ENCODE peak calls at places on chromosomes 2 and 18, in nine cellular contexts. B is upper lobe of left lung, E is mucosa of descending colon, V is tibial artery, I is adrenal gland, Y is astrocyte, G is Peyer's patch, H is sigmoid colon, N is heart left ventricle. C is an unnamed sample. For H3K36me3, the result is how much of the 10 kb centered on the place peaks cover.

GRCh38 chr18:24685232-24685959 is 225.0 kb downstream of the HRH4 start:
- DNase-seq in I (no peak), B (no peak), G (no peak), Y (no peak), H (no peak), V (no peak), N (no peak), E (no peak), C (no peak)

GRCh38 chr2:147098946-147099345 is 745.9 kb upstream of the ACVR2A start:
- DNase-seq in N (no peak), I (no peak), E (no peak), B (no peak), H (no peak), V (no peak), Y (no peak), G (no peak), C (no peak)

GRCh38 chr2:12168354-12169059 is 422.1 kb downstream of the LPIN1 start:
- DNase-seq in H (no peak), E (no peak), N (no peak), I (no peak), B (no peak), V (no peak), G (no peak), Y (no peak), C (no peak)

GRCh38 chr2:56088411-56088810 is 95.4 kb upstream of the CCDC85A start:
- DNase-seq in I (no peak), H (no peak), Y (peak), B (no peak), V (no peak), G (no peak), N (no peak), E (no peak), C (no peak)

GRCh38 chr2:241495172-241496002 is 13.0 kb downstream of the STK25 start:
- DNase-seq in E (no peak), N (no peak), V (peak), I (no peak), G (no peak), H (no peak), Y (no peak), B (peak), C (no peak)

GRCh38 chr2:171985076-171985475 is 14.7 kb upstream of the METAP1D start:
- DNase-seq in Y (peak), E (no peak), B (no peak), N (no peak), I (no peak), V (no peak), H (no peak), G (no peak), C (no peak)

GRCh38 chr18:23573948-23574431 is 12.3 kb downstream of the NPC1 start:
- DNase-seq in N (no peak), G (peak), I (peak), H (no peak), Y (peak), B (no peak), E (no peak), V (no peak), C (peak)

GRCh38 chr2:162153608-162154224 is 1.7 kb upstream of the GCG start:
- DNase-seq in V (no peak), I (peak), B (no peak), G (peak), N (peak), E (peak), H (peak), Y (peak), C (no peak)

GRCh38 chr2:235264121-235264493 is 229.7 kb upstream of the AGAP1 start:
- DNase-seq in H (no peak), N (no peak), Y (no peak), I (no peak), V (no peak), G (no peak), E (peak), B (no peak), C (no peak)

GRCh38 chr2:39650468-39650867 is 15.2 kb upstream of the TMEM178A start:
- DNase-seq in N (no peak), I (no peak), G (no peak), H (no peak), Y (no peak), V (no peak), E (no peak), B (no peak), C (no peak)

GRCh38 chr18:14919666-14920065 is 171.7 kb downstream of the ANKRD30B start:
- DNase-seq in H (no peak), Y (no peak), G (peak), I (no peak), V (no peak), B (no peak), E (peak), N (no peak), C (no peak)

GRCh38 chr2:46002507-46002883 is 294.7 kb upstream of the EPAS1 start:
- DNase-seq in Y (peak), V (no peak), I (no peak), N (no peak), G (no peak), E (no peak), H (no peak), B (no peak), C (no peak)

GRCh38 chr2:69171829-69172228 is 158.8 kb downstream of the ANTXR1 start:
- DNase-seq in V (no peak), G (no peak), I (no peak), B (no peak), Y (no peak), E (no peak), H (no peak), N (no peak), C (no peak)

GRCh38 chr2:61470965-61471904 is at the start of gene USP34:
- DNase-seq in B (peak), V (peak), E (peak), I (peak), Y (peak), N (peak), H (peak), G (peak), C (peak)
- TF ChIP-seq CTCF in B (no peak), V (no peak), E (no peak), I (no peak), Y (no peak), N (no peak), H (no peak), G (no peak), C (peak)

GRCh38 chr2:27376151-27376865 is 4.2 kb downstream of the ZNF513 start:
- DNase-seq in H (no peak), N (no peak), E (no peak), Y (no peak), V (no peak), G (no peak), B (peak), I (peak), C (no peak)
- H3K36me3 ChIP-seq in H (under half), N (half or more), E (under half), Y (under half), V (half or more), G (under half), B (half or more), I (half or more), C (half or more)

DNA sequence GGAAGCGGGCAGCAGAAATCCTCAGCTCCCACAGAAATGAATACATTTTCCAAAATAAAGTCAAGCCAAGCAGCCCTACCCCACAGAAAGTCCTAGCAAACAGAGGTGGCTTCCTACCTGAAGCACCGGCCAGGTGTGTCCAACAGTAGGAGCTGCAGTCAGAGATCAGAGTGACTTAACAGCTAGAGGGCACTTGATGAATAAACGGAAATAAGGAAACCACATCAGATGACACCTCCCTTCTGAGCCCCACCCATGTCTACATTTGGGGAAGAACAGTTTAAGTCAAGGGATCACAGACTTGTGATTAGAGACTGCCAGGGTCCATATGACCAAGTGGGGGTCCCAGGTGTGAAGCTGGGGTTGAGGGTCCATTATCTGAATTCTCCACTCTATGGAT is at the start of gene CXCR1:
- DNase-seq in V (no peak), I (no peak), N (no peak), E (no peak), Y (no peak), B (no peak), H (no peak), G (no peak), C (no peak)
- TF ChIP-seq CTCF in V (no peak), I (no peak), N (no peak), E (no peak), Y (no peak), B (no peak), H (no peak), G (no peak), C (no peak)

DNA sequence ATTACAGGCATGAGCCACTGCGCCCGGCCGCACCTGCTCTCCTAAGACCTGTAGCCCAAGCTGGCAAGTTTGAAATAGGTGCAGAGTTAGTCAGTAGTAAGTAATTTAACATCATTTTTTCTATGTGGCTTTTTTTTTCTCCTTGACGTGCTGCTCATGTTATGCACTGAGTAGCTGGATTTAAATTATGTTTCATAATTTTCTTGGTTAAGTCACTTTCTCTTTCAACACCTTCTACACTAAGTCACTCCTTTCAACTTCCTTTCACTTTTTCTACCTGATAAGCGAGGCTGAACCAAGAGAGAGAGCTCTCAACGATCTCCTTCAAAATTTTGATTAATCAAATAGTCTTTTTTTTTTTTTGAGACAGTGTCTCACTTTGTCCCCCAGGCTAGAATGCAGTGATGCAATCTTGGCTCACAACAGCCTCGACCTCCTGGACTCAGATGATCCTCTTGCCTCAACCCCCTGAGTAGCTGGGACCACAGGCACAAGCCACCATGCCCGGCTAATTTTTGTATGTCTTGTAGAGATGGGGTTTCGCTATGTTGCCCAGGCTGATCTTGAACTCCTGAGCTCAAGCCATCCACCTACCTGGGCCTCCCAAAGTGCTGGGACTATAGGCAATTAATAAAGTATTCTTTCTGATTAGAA is 13.1 kb downstream of the CASP8 start:
- DNase-seq in N (no peak), V (no peak), H (no peak), I (no peak), Y (no peak), G (no peak), B (no peak), E (no peak), C (no peak)
- H3K36me3 ChIP-seq in N (half or more), V (under half), H (under half), I (under half), Y (under half), G (under half), B (half or more), E (under half), C (half or more)

DNA sequence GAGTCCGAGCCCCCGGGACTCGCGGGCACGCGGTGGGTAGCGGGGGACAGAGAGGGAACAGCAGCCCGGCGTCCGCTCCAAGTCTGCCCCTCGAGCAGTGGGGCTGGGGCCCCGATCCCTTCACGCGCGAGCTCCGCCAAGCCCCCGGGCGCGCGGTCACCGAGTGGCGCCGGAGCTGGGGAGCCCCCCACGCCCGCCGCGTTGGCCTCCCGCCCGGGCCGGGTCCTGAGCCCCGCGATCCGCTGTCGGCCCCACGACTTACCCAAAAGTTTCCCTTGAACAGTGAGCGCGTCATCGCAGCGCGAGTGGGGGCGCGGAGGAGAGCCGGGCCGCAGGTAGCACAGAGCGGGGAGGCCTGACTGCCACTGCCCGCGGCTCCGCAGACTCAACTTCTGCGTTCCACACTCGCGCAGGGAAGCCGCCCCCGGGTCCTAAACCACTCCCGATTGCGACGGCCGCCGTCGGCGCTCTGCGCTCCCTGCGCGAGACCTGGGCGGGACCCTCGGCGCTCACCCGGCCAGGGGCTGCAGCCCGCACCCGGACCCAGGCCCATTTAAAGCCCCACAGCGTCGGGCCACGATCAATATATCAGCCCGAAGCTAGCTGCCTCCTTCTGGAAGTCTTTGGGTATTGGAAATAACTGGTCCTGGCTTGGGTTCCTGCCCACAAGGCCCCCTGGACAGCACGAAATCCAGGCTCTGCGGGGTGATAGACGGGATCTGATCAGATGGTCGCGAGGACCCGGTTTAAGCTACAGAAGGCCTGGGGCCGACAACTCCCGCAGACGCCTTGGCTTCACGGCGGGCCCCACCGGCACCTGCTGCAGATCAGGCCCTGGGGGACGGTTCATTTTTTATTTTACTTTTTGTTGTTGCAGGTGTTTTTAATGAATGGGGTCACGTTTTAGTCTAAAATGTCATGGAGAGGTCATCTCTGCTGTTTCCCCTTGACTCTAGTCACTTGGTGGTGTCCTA is at the start of gene PSTPIP2:
- DNase-seq in G (peak), H (peak), B (peak), E (peak), I (peak), Y (peak), V (peak), N (peak), C (peak)
- TF ChIP-seq CTCF in G (no peak), H (no peak), B (no peak), E (no peak), I (no peak), Y (no peak), V (no peak), N (no peak), C (peak)